ENCODE peak calls at places on chromosomes 5 and 9, in five cellular contexts. One of them, this sample, is unnamed.

GRCh38 chr9:107274953-107275422 is 8.1 kb upstream of the RAD23B start:
- DNase-seq in RPMI7951: peak
- DNase-seq in skeletal muscle cell: peak
- DNase-seq in mucosa of descending colon: no peak
- DNase-seq in HEK293T: no peak
- DNase-seq in this sample: peak

GRCh38 chr5:15248731-15249130 is 251.2 kb upstream of the FBXL7 start:
- DNase-seq in RPMI7951: no peak
- DNase-seq in skeletal muscle cell: no peak
- DNase-seq in mucosa of descending colon: no peak
- DNase-seq in HEK293T: no peak
- DNase-seq in this sample: no peak

GRCh38 chr5:36637516-36637915 is 31.1 kb downstream of the SLC1A3 start:
- DNase-seq in RPMI7951: no peak
- DNase-seq in skeletal muscle cell: no peak
- DNase-seq in mucosa of descending colon: no peak
- DNase-seq in HEK293T: no peak
- DNase-seq in this sample: no peak

GRCh38 chr5:150774145-150774544 is 4.4 kb upstream of the SMIM3 start:
- DNase-seq in RPMI7951: peak
- DNase-seq in skeletal muscle cell: peak
- DNase-seq in mucosa of descending colon: no peak
- DNase-seq in HEK293T: no peak
- DNase-seq in this sample: peak

GRCh38 chr5:130400091-130400490 is 495.8 kb downstream of the CHSY3 start:
- DNase-seq in RPMI7951: peak
- DNase-seq in skeletal muscle cell: peak
- DNase-seq in mucosa of descending colon: no peak
- DNase-seq in HEK293T: no peak
- DNase-seq in this sample: peak

GRCh38 chr5:40021007-40021406 is 596.2 kb upstream of the DAB2 start:
- DNase-seq in RPMI7951: no peak
- DNase-seq in skeletal muscle cell: no peak
- DNase-seq in mucosa of descending colon: no peak
- DNase-seq in HEK293T: no peak
- DNase-seq in this sample: no peak

GRCh38 chr5:57703726-57704125 is 221.1 kb upstream of the ACTBL2 start:
- DNase-seq in RPMI7951: peak
- DNase-seq in skeletal muscle cell: no peak
- DNase-seq in mucosa of descending colon: no peak
- DNase-seq in HEK293T: no peak
- DNase-seq in this sample: no peak

GRCh38 chr9:78585909-78586308 is 289.0 kb downstream of the PSAT1 start:
- DNase-seq in RPMI7951: no peak
- DNase-seq in skeletal muscle cell: no peak
- DNase-seq in mucosa of descending colon: no peak
- DNase-seq in HEK293T: no peak
- DNase-seq in this sample: no peak

GRCh38 chr5:5531371-5531770 is 108.9 kb downstream of the ICE1 start:
- DNase-seq in RPMI7951: no peak
- DNase-seq in skeletal muscle cell: no peak
- DNase-seq in mucosa of descending colon: no peak
- DNase-seq in HEK293T: no peak
- DNase-seq in this sample: no peak

GRCh38 chr5:149745944-149746326 is 15.8 kb downstream of the PPARGC1B start:
- DNase-seq in RPMI7951: no peak
- DNase-seq in skeletal muscle cell: no peak
- DNase-seq in mucosa of descending colon: peak
- DNase-seq in HEK293T: no peak
- DNase-seq in this sample: no peak

GRCh38 chr5:113474100-113474700 is 14.1 kb downstream of the MCC start:
- DNase-seq in RPMI7951: no peak
- DNase-seq in skeletal muscle cell: no peak
- DNase-seq in mucosa of descending colon: no peak
- DNase-seq in HEK293T: no peak
- DNase-seq in this sample: no peak

GRCh38 chr5:122921826-122922225 is 76.4 kb downstream of the SNX24 start:
- DNase-seq in RPMI7951: peak
- DNase-seq in skeletal muscle cell: peak
- DNase-seq in mucosa of descending colon: no peak
- DNase-seq in HEK293T: no peak
- DNase-seq in this sample: no peak

GRCh38 chr9:138118601-138119071 is 241.1 kb downstream of the CACNA1B start:
- DNase-seq in RPMI7951: no peak
- DNase-seq in skeletal muscle cell: no peak
- DNase-seq in mucosa of descending colon: no peak
- DNase-seq in HEK293T: no peak
- DNase-seq in this sample: no peak

GRCh38 chr5:141508440-141508807 is 19.5 kb downstream of the PCDHGC5 start:
- DNase-seq in RPMI7951: no peak
- DNase-seq in skeletal muscle cell: no peak
- DNase-seq in mucosa of descending colon: no peak
- DNase-seq in HEK293T: no peak
- DNase-seq in this sample: no peak

GRCh38 chr5:137316346-137316736 is 182.8 kb downstream of the SPOCK1 start:
- DNase-seq in RPMI7951: no peak
- DNase-seq in skeletal muscle cell: peak
- DNase-seq in mucosa of descending colon: no peak
- DNase-seq in HEK293T: no peak
- DNase-seq in this sample: no peak

GRCh38 chr9:87336407-87336806 is 161.3 kb upstream of the DAPK1 start:
- DNase-seq in RPMI7951: peak
- DNase-seq in skeletal muscle cell: no peak
- DNase-seq in mucosa of descending colon: no peak
- DNase-seq in HEK293T: no peak
- DNase-seq in this sample: no peak

GRCh38 chr9:23850242-23851023 is 24.4 kb upstream of the ELAVL2 start:
- DNase-seq in RPMI7951: no peak
- DNase-seq in skeletal muscle cell: no peak
- DNase-seq in mucosa of descending colon: peak
- DNase-seq in HEK293T: peak
- DNase-seq in this sample: peak

GRCh38 chr9:34450644-34451043 is 7.7 kb downstream of the FAM219A start:
- DNase-seq in RPMI7951: no peak
- DNase-seq in skeletal muscle cell: no peak
- DNase-seq in mucosa of descending colon: no peak
- DNase-seq in HEK293T: no peak
- DNase-seq in this sample: no peak

GRCh38 chr9:30048396-30048795 is 2336.0 kb upstream of the ACO1 start:
- DNase-seq in RPMI7951: no peak
- DNase-seq in skeletal muscle cell: no peak
- DNase-seq in mucosa of descending colon: no peak
- DNase-seq in HEK293T: no peak
- DNase-seq in this sample: no peak

GRCh38 chr9:130417602-130418001 is 27.2 kb upstream of the ASS1 start:
- DNase-seq in RPMI7951: no peak
- DNase-seq in skeletal muscle cell: no peak
- DNase-seq in mucosa of descending colon: no peak
- DNase-seq in HEK293T: no peak
- DNase-seq in this sample: no peak

GRCh38 chr5:146745937-146746577 is 132.5 kb downstream of the PPP2R2B start:
- DNase-seq in RPMI7951: no peak
- DNase-seq in skeletal muscle cell: no peak
- DNase-seq in mucosa of descending colon: no peak
- DNase-seq in HEK293T: no peak
- DNase-seq in this sample: no peak

GRCh38 chr5:152271420-152271819 is 133.7 kb downstream of the NMUR2 start:
- DNase-seq in RPMI7951: peak
- DNase-seq in skeletal muscle cell: no peak
- DNase-seq in mucosa of descending colon: no peak
- DNase-seq in HEK293T: peak
- DNase-seq in this sample: peak

GRCh38 chr5:13249854-13250253 is 694.6 kb downstream of the DNAH5 start:
- DNase-seq in RPMI7951: peak
- DNase-seq in skeletal muscle cell: no peak
- DNase-seq in mucosa of descending colon: no peak
- DNase-seq in HEK293T: no peak
- DNase-seq in this sample: peak

GRCh38 chr9:100587375-100587774 is 9.5 kb downstream of the CAVIN4 start:
- DNase-seq in RPMI7951: peak
- DNase-seq in skeletal muscle cell: no peak
- DNase-seq in mucosa of descending colon: no peak
- DNase-seq in HEK293T: no peak
- DNase-seq in this sample: peak

GRCh38 chr5:41935544-41935943 is 10.5 kb downstream of the FBXO4 start:
- DNase-seq in RPMI7951: no peak
- DNase-seq in skeletal muscle cell: no peak
- DNase-seq in mucosa of descending colon: no peak
- DNase-seq in HEK293T: no peak
- DNase-seq in this sample: no peak

GRCh38 chr5:137254153-137254552 is 245.0 kb downstream of the SPOCK1 start:
- DNase-seq in RPMI7951: peak
- DNase-seq in skeletal muscle cell: peak
- DNase-seq in mucosa of descending colon: no peak
- DNase-seq in HEK293T: no peak
- DNase-seq in this sample: no peak

GRCh38 chr5:57834829-57835554 is 352.4 kb upstream of the ACTBL2 start:
- DNase-seq in RPMI7951: no peak
- DNase-seq in skeletal muscle cell: peak
- DNase-seq in mucosa of descending colon: no peak
- DNase-seq in HEK293T: peak
- DNase-seq in this sample: peak

GRCh38 chr9:106880081-106880480 is 17.1 kb downstream of the ZNF462 start:
- DNase-seq in RPMI7951: no peak
- DNase-seq in skeletal muscle cell: no peak
- DNase-seq in mucosa of descending colon: no peak
- DNase-seq in HEK293T: no peak
- DNase-seq in this sample: peak

GRCh38 chr5:74918232-74918669 is 52.1 kb upstream of the FAM169A start:
- DNase-seq in RPMI7951: no peak
- DNase-seq in skeletal muscle cell: no peak
- DNase-seq in mucosa of descending colon: no peak
- DNase-seq in HEK293T: no peak
- DNase-seq in this sample: no peak

This sample was measured in mammary epithelial cell.